ENCODE peak calls at places on chromosomes 11 and 22, in ten cellular contexts. One of them, this sample, is unnamed.
A peak's percentile ranks its signal among the peaks of the same experiment; 100 is the strongest.

GRCh38 chr11:3609416-3610265 is 32.2 kb downstream of the ART5 start:
- DNase-seq in gastrocnemius medialis: no peak
- DNase-seq in CD8-positive, alpha-beta memory T cell: no peak
- DNase-seq in pancreas: no peak
- DNase-seq in colonic mucosa: peak; percentile 43
- DNase-seq in thoracic aorta: no peak
- DNase-seq in GM23248: peak; percentile 51
- DNase-seq in right lobe of liver: no peak
- DNase-seq in prostate gland: peak; percentile 36
- DNase-seq in neural progenitor cell: peak; percentile 61
- DNase-seq in this sample: no peak

GRCh38 chr22:43658823-43659222 is 153.3 kb downstream of the EFCAB6 start:
- DNase-seq in neural progenitor cell: peak; percentile 56
- DNase-seq in gastrocnemius medialis: no peak
- DNase-seq in GM23248: no peak
- DNase-seq in prostate gland: no peak
- DNase-seq in CD8-positive, alpha-beta memory T cell: no peak
- DNase-seq in colonic mucosa: no peak
- DNase-seq in pancreas: no peak
- DNase-seq in thoracic aorta: no peak
- DNase-seq in right lobe of liver: no peak
- DNase-seq in this sample: no peak

GRCh38 chr11:10288881-10289764 is 4.9 kb downstream of the SBF2 start:
- DNase-seq in right lobe of liver: no peak
- DNase-seq in CD8-positive, alpha-beta memory T cell: no peak
- DNase-seq in gastrocnemius medialis: no peak
- DNase-seq in thoracic aorta: no peak
- DNase-seq in neural progenitor cell: no peak
- DNase-seq in prostate gland: no peak
- DNase-seq in pancreas: no peak
- DNase-seq in GM23248: no peak
- DNase-seq in colonic mucosa: no peak
- DNase-seq in this sample: no peak

GRCh38 chr11:71580057-71581003 is 2.3 kb downstream of the KRTAP5-11 start:
- DNase-seq in prostate gland: peak; percentile 79
- DNase-seq in colonic mucosa: peak; percentile 69
- DNase-seq in GM23248: peak; percentile 90
- DNase-seq in CD8-positive, alpha-beta memory T cell: no peak
- DNase-seq in pancreas: peak; percentile 73
- DNase-seq in neural progenitor cell: peak; percentile 75
- DNase-seq in gastrocnemius medialis: peak; percentile 37
- DNase-seq in thoracic aorta: no peak
- DNase-seq in right lobe of liver: no peak
- DNase-seq in this sample: no peak

GRCh38 chr11:117826832-117827231 is 2.3 kb upstream of the FXYD2 start:
- DNase-seq in neural progenitor cell: no peak
- DNase-seq in pancreas: no peak
- DNase-seq in thoracic aorta: no peak
- DNase-seq in right lobe of liver: no peak
- DNase-seq in gastrocnemius medialis: peak; percentile 0
- DNase-seq in CD8-positive, alpha-beta memory T cell: no peak
- DNase-seq in GM23248: no peak
- DNase-seq in colonic mucosa: no peak
- DNase-seq in prostate gland: no peak
- DNase-seq in this sample: no peak

GRCh38 chr22:50621491-50621880 is 6.5 kb downstream of the ARSA start:
- DNase-seq in gastrocnemius medialis: no peak
- DNase-seq in colonic mucosa: no peak
- DNase-seq in neural progenitor cell: no peak
- DNase-seq in pancreas: no peak
- DNase-seq in thoracic aorta: no peak
- DNase-seq in GM23248: no peak
- DNase-seq in right lobe of liver: no peak
- DNase-seq in prostate gland: no peak
- DNase-seq in CD8-positive, alpha-beta memory T cell: no peak
- DNase-seq in this sample: peak; percentile 56

GRCh38 chr11:128492903-128493569 is 94.3 kb downstream of the ETS1 start:
- DNase-seq in GM23248: peak; percentile 36
- DNase-seq in CD8-positive, alpha-beta memory T cell: peak; percentile 43
- DNase-seq in pancreas: no peak
- DNase-seq in neural progenitor cell: no peak
- DNase-seq in thoracic aorta: no peak
- DNase-seq in gastrocnemius medialis: no peak
- DNase-seq in prostate gland: no peak
- DNase-seq in colonic mucosa: no peak
- DNase-seq in right lobe of liver: no peak
- DNase-seq in this sample: no peak

GRCh38 chr11:116697011-116697410 is 75.8 kb downstream of the BUD13 start:
- DNase-seq in CD8-positive, alpha-beta memory T cell: no peak
- DNase-seq in thoracic aorta: no peak
- DNase-seq in gastrocnemius medialis: no peak
- DNase-seq in pancreas: no peak
- DNase-seq in GM23248: no peak
- DNase-seq in neural progenitor cell: no peak
- DNase-seq in right lobe of liver: no peak
- DNase-seq in prostate gland: no peak
- DNase-seq in colonic mucosa: peak; percentile 19
- DNase-seq in this sample: peak; percentile 24

GRCh38 chr22:49899530-49899929 is 18.7 kb downstream of the ALG12 start:
- DNase-seq in gastrocnemius medialis: no peak
- DNase-seq in right lobe of liver: no peak
- DNase-seq in GM23248: no peak
- DNase-seq in prostate gland: no peak
- DNase-seq in CD8-positive, alpha-beta memory T cell: no peak
- DNase-seq in neural progenitor cell: no peak
- DNase-seq in thoracic aorta: no peak
- DNase-seq in colonic mucosa: no peak
- DNase-seq in pancreas: no peak
- DNase-seq in this sample: no peak

DNA sequence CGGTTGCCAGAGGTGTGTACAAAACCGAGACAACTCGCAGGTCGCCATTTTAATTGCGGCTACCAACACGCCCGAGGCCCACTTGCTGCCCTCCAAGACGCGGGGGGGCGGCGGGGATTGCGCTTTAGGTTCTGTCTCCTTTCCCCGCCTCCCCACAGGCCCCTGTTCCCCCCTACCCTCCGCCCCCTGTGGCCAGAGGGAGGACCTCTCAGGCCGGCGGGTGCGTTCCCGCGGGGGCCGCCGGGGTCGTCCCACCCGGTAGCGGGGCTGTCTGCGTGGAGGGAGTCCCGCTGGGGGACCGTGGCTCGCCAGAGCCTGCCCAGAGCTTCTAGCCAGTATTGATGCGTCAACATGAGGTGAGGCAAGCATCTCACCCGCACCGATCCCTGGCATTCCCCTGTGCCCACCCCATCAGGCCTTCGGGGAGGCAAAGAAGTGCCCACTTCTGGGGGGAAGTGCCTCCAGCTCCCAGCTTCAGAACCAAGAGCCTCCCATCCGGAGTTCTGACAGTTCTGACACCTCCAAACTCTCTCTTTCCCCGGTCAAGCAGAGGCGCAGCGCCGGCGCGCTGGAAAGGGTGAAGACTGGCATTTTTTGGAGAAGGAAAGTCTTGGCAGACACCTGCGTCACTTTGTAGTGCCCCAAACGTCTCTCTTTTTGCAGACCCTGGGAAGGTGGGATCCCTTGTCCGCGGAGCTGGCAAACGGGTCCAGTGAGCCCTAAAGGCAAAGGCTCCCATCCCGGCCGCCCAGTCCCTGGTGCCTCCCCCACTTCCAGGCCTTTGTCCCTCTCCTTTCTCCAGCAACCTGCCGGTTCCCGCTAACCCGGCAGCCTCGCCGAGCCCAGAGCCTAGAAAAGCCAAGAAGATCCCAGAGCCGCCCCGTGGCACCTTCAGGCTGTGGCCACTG is 3.1 kb upstream of the PAX6 start:
- DNase-seq in prostate gland: no peak
- DNase-seq in thoracic aorta: no peak
- DNase-seq in neural progenitor cell: peak; percentile 63
- DNase-seq in right lobe of liver: no peak
- DNase-seq in CD8-positive, alpha-beta memory T cell: no peak
- DNase-seq in colonic mucosa: no peak
- DNase-seq in GM23248: no peak
- DNase-seq in pancreas: no peak
- DNase-seq in gastrocnemius medialis: no peak
- DNase-seq in this sample: no peak
- H3K4me1 ChIP-seq in prostate gland: peaks cover 14% of the 10 kb centered on the region
- H3K4me1 ChIP-seq in thoracic aorta: peaks cover 89% of the 10 kb centered on the region
- H3K4me1 ChIP-seq in neural progenitor cell: peaks cover 55% of the 10 kb centered on the region
- H3K4me1 ChIP-seq in right lobe of liver: peaks cover 37% of the 10 kb centered on the region
- H3K4me1 ChIP-seq in CD8-positive, alpha-beta memory T cell: peaks cover 47% of the 10 kb centered on the region
- H3K4me1 ChIP-seq in colonic mucosa: peaks cover 46% of the 10 kb centered on the region
- H3K4me1 ChIP-seq in GM23248: peaks cover 15% of the 10 kb centered on the region
- H3K4me1 ChIP-seq in pancreas: peaks cover 46% of the 10 kb centered on the region
- H3K4me1 ChIP-seq in gastrocnemius medialis: peaks cover 74% of the 10 kb centered on the region
- H3K4me1 ChIP-seq in this sample: peaks cover 30% of the 10 kb centered on the region

DNA sequence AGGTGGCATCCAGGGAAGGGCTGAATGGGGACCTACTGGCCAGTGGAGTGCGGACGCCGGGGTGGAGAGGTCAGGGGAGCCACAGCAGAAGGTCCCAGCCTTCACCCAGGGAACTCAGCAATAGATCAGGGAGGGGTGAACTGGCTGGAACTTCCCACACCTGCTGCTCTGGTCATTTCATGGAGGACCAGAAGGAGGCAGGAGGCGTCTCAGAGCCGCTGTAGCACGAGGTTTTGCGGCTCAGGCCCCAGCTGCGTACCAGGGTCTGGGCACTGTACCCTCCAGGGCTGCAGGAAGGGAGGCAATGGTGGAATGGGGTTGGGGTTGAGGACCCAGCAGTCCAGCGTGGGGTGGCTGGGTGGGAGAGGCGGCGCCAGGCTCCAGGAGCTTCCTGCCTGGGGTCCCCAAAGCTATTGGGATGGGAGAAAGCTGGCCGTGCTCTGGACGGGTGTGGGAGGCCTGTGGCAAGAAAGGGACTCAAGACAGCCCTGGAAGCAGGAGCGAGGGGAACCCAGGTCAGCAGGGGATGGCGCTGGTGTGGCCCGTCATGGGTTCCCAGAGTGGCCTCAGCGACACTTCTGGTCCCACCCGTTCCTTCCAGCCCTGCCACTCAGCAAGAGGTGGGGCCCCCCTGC is 20.2 kb upstream of the BRSK2 start:
- DNase-seq in CD8-positive, alpha-beta memory T cell: no peak
- DNase-seq in colonic mucosa: no peak
- DNase-seq in GM23248: no peak
- DNase-seq in neural progenitor cell: no peak
- DNase-seq in thoracic aorta: no peak
- DNase-seq in prostate gland: no peak
- DNase-seq in right lobe of liver: no peak
- DNase-seq in pancreas: no peak
- DNase-seq in gastrocnemius medialis: no peak
- DNase-seq in this sample: no peak
- H3K27ac ChIP-seq in CD8-positive, alpha-beta memory T cell: no peak overlapping the region
- H3K27ac ChIP-seq in colonic mucosa: no peak overlapping the region
- H3K27ac ChIP-seq in GM23248: no peak overlapping the region
- H3K27ac ChIP-seq in neural progenitor cell: no peak overlapping the region
- H3K27ac ChIP-seq in thoracic aorta: no peak overlapping the region
- H3K27ac ChIP-seq in prostate gland: no peak overlapping the region
- H3K27ac ChIP-seq in right lobe of liver: no peak overlapping the region
- H3K27ac ChIP-seq in pancreas: no peak overlapping the region
- H3K27ac ChIP-seq in gastrocnemius medialis: no peak overlapping the region
- H3K27ac ChIP-seq in this sample: no peak overlapping the region

DNA sequence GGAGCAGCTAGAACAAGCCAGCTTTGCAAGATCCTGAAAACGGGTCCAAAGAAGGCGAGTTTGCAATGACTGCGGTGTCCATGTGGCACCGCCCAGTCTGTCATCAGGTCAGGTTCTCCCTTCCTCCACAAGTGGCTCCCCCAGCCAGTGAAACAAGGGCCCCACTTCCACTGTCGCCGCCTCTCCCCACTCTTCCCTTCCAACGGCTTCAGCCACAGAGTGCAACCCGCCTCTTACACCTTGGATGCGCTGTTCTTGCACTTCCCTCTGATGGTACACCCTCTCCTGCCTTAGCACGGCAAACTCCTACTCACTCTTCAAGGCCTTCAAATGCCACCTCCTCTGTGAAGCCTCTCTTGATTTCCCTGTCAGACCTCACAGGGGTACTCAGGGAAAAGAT is 10.8 kb upstream of the TCF20 start:
- DNase-seq in right lobe of liver: no peak
- DNase-seq in pancreas: no peak
- DNase-seq in GM23248: no peak
- DNase-seq in neural progenitor cell: no peak
- DNase-seq in prostate gland: no peak
- DNase-seq in thoracic aorta: no peak
- DNase-seq in colonic mucosa: no peak
- DNase-seq in gastrocnemius medialis: no peak
- DNase-seq in CD8-positive, alpha-beta memory T cell: no peak
- DNase-seq in this sample: no peak
- H3K4me1 ChIP-seq in right lobe of liver: peaks cover 5% of the 10 kb centered on the region
- H3K4me1 ChIP-seq in pancreas: no peaks in the 10 kb centered on the region
- H3K4me1 ChIP-seq in GM23248: no peaks in the 10 kb centered on the region
- H3K4me1 ChIP-seq in neural progenitor cell: peaks cover 38% of the 10 kb centered on the region
- H3K4me1 ChIP-seq in prostate gland: no peaks in the 10 kb centered on the region
- H3K4me1 ChIP-seq in thoracic aorta: peaks cover 16% of the 10 kb centered on the region
- H3K4me1 ChIP-seq in colonic mucosa: peaks cover 14% of the 10 kb centered on the region
- H3K4me1 ChIP-seq in gastrocnemius medialis: peaks cover 3% of the 10 kb centered on the region
- H3K4me1 ChIP-seq in CD8-positive, alpha-beta memory T cell: peaks cover 30% of the 10 kb centered on the region
- H3K4me1 ChIP-seq in this sample: peaks cover 41% of the 10 kb centered on the region

DNA sequence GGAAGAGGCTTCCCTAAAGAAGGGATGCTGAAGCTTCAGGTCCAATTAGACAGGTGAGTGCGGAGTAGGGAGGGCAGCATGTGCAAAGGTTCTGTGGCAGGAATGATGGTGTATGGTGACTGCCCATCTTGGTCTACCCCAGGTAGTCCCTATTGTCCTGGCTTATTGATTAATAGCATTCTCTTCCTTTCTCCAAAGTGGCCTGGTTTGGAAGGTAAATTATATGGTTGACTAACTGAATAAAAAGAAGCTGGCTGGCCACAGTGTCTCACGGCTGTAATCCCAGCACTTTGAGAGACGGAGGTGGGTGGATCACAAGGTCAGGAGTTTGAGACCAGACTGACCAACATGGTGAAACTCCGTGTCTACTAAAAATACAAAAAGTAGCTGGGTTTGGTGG is 230.5 kb downstream of the MIAT start:
- DNase-seq in prostate gland: no peak
- DNase-seq in thoracic aorta: no peak
- DNase-seq in GM23248: peak; percentile 26
- DNase-seq in gastrocnemius medialis: no peak
- DNase-seq in CD8-positive, alpha-beta memory T cell: no peak
- DNase-seq in pancreas: no peak
- DNase-seq in neural progenitor cell: no peak
- DNase-seq in colonic mucosa: no peak
- DNase-seq in right lobe of liver: no peak
- DNase-seq in this sample: no peak
- H3K27ac ChIP-seq in prostate gland: no peak overlapping the region
- H3K27ac ChIP-seq in thoracic aorta: peak overlapping the region; percentile 95
- H3K27ac ChIP-seq in GM23248: peak overlapping the region; percentile 72
- H3K27ac ChIP-seq in gastrocnemius medialis: no peak overlapping the region
- H3K27ac ChIP-seq in CD8-positive, alpha-beta memory T cell: no peak overlapping the region
- H3K27ac ChIP-seq in pancreas: no peak overlapping the region
- H3K27ac ChIP-seq in neural progenitor cell: no peak overlapping the region
- H3K27ac ChIP-seq in colonic mucosa: no peak overlapping the region
- H3K27ac ChIP-seq in right lobe of liver: no peak overlapping the region
- H3K27ac ChIP-seq in this sample: no peak overlapping the region

GRCh38 chr22:48075604-48076400 is 1313.4 kb downstream of the TBC1D22A start:
- DNase-seq in right lobe of liver: no peak
- DNase-seq in gastrocnemius medialis: no peak
- DNase-seq in GM23248: no peak
- DNase-seq in prostate gland: no peak
- DNase-seq in colonic mucosa: no peak
- DNase-seq in thoracic aorta: no peak
- DNase-seq in neural progenitor cell: no peak
- DNase-seq in pancreas: no peak
- DNase-seq in CD8-positive, alpha-beta memory T cell: no peak
- DNase-seq in this sample: peak; percentile 32
- H3K4me1 ChIP-seq in right lobe of liver: no peaks in the 10 kb centered on the region
- H3K4me1 ChIP-seq in gastrocnemius medialis: no peaks in the 10 kb centered on the region
- H3K4me1 ChIP-seq in GM23248: no peaks in the 10 kb centered on the region
- H3K4me1 ChIP-seq in prostate gland: no peaks in the 10 kb centered on the region
- H3K4me1 ChIP-seq in colonic mucosa: no peaks in the 10 kb centered on the region
- H3K4me1 ChIP-seq in thoracic aorta: no peaks in the 10 kb centered on the region
- H3K4me1 ChIP-seq in neural progenitor cell: peaks cover 25% of the 10 kb centered on the region
- H3K4me1 ChIP-seq in pancreas: no peaks in the 10 kb centered on the region
- H3K4me1 ChIP-seq in CD8-positive, alpha-beta memory T cell: peaks cover 8% of the 10 kb centered on the region
- H3K4me1 ChIP-seq in this sample: no peaks in the 10 kb centered on the region

This sample was measured in Peyer's patch.